ENCODE peak calls at places on chromosomes 4 and X, in eight cellular contexts. K is activated T-helper 17 cell treated with anti-CD3 and anti-CD28 coated beads, Interleukin-2, amount 50 U/mL, for 72 hours; O is pancreas; X is activated CD4-positive, alpha-beta T cell treated with anti-CD3 and anti-CD28 coated beads for 36 hours; H is HepG2; R is IMR-90; F is T-cell; B is effector memory CD8-positive, alpha-beta T cell. G is an unnamed sample.

GRCh38 chrX:132333351-132333750 is 114.1 kb upstream of the RAP2C start:
- ATAC-seq in F (no peak), K (no peak), B (no peak), H (no peak), O (no peak), X (no peak), R (no peak), G (no peak)

GRCh38 chr4:26275261-26275660 is 45.6 kb upstream of the RBPJ start:
- ATAC-seq in H (no peak), F (no peak), K (no peak), O (no peak), R (no peak), X (no peak), B (no peak), G (no peak)

GRCh38 chr4:183863155-183863825 is 41.8 kb upstream of the STOX2 start:
- ATAC-seq in B (no peak), H (no peak), F (no peak), R (no peak), X (no peak), K (no peak), O (peak; percentile 32), G (no peak)

GRCh38 chr4:41455215-41455614 is 82.7 kb upstream of the LIMCH1 start:
- ATAC-seq in X (no peak), K (no peak), F (no peak), B (no peak), H (no peak), R (no peak), O (no peak), G (no peak)

GRCh38 chrX:138294951-138295350 is 416.6 kb downstream of the FGF13 start:
- ATAC-seq in H (no peak), F (no peak), K (no peak), B (no peak), R (no peak), X (no peak), O (no peak), G (no peak)

GRCh38 chr4:158715787-158716186 is 7.4 kb downstream of the PPID start:
- ATAC-seq in B (no peak), K (no peak), R (no peak), F (no peak), O (no peak), X (no peak), H (no peak), G (no peak)

GRCh38 chr4:121192500-121192899 is 28.4 kb upstream of the TNIP3 start:
- ATAC-seq in R (peak; percentile 86), X (peak; percentile 50), F (no peak), K (peak; percentile 41), O (peak; percentile 59), B (no peak), H (no peak), G (no peak)

GRCh38 chr4:122668241-122668640 is 47.4 kb upstream of the IL21 start:
- ATAC-seq in F (no peak), H (no peak), R (peak; percentile 76), B (no peak), O (peak; percentile 19), X (no peak), K (no peak), G (no peak)

GRCh38 chr4:80136238-80136637 is 61.1 kb upstream of the PRDM8 start:
- ATAC-seq in B (no peak), H (no peak), K (no peak), R (no peak), X (no peak), O (no peak), F (no peak), G (no peak)

GRCh38 chrX:18617351-18617750 is 54.6 kb downstream of the RS1 start:
- ATAC-seq in R (peak; percentile 75), X (no peak), B (no peak), H (peak; percentile 72), F (no peak), K (no peak), O (peak; percentile 38), G (peak; percentile 88)

GRCh38 chr4:24137963-24138601 is 248.2 kb upstream of the PPARGC1A start:
- ATAC-seq in H (peak; percentile 90), O (no peak), X (no peak), F (no peak), K (no peak), R (peak; percentile 40), B (no peak), G (no peak)

GRCh38 chr4:78650106-78651021 is 98.8 kb downstream of the ANXA3 start:
- ATAC-seq in R (peak; percentile 25), B (no peak), F (no peak), X (no peak), O (no peak), K (no peak), H (no peak), G (peak; percentile 72)

GRCh38 chrX:25012793-25013592 is 2.8 kb downstream of the ARX start:
- ATAC-seq in H (peak; percentile 16), F (no peak), R (no peak), X (no peak), B (peak; percentile 52), K (no peak), O (peak; percentile 46), G (no peak)

GRCh38 chr4:108493596-108493931 is 126.8 kb upstream of the RPL34 start:
- ATAC-seq in X (no peak), K (no peak), B (no peak), O (no peak), F (no peak), R (no peak), H (no peak), G (no peak)

GRCh38 chr4:137635596-137635995 is 103.3 kb upstream of the PCDH18 start:
- ATAC-seq in X (no peak), B (no peak), K (no peak), F (no peak), R (no peak), H (no peak), O (no peak), G (no peak)

GRCh38 chr4:108272566-108272965 is 103.8 kb upstream of the LEF1 start:
- ATAC-seq in K (no peak), R (peak; percentile 5), H (no peak), O (no peak), X (no peak), B (no peak), F (no peak), G (no peak)

GRCh38 chrX:115499112-115499805 is 61.7 kb upstream of the PLS3 start:
- ATAC-seq in F (no peak), O (peak; percentile 42), H (no peak), R (peak; percentile 37), K (no peak), X (no peak), B (no peak), G (no peak)

GRCh38 chr4:7058792-7059191 is 9.1 kb downstream of the GRPEL1 start:
- ATAC-seq in R (no peak), X (no peak), K (no peak), H (no peak), B (no peak), F (no peak), O (no peak), G (no peak)

GRCh38 chrX:84737471-84737871 is 235.2 kb upstream of the HDX start:
- ATAC-seq in X (no peak), F (no peak), B (no peak), K (no peak), O (no peak), H (no peak), R (no peak), G (no peak)

GRCh38 chr4:15402146-15402545 is 25.7 kb upstream of the C1QTNF7 start:
- ATAC-seq in H (no peak), B (no peak), K (no peak), F (no peak), R (peak; percentile 76), X (no peak), O (no peak), G (no peak)

GRCh38 chr4:56215138-56215793 is 172.0 kb downstream of the AASDH start:
- ATAC-seq in X (no peak), H (peak; percentile 87), B (no peak), F (no peak), O (no peak), R (no peak), K (no peak), G (peak; percentile 98)

GRCh38 chr4:81913427-81913878 is 441.7 kb upstream of the RASGEF1B start:
- ATAC-seq in H (peak; percentile 82), O (peak; percentile 79), K (peak; percentile 52), X (peak; percentile 81), R (peak; percentile 66), B (peak; percentile 72), F (peak; percentile 40), G (no peak)

GRCh38 chr4:88442636-88443260 is 14.2 kb upstream of the HERC5 start:
- ATAC-seq in R (no peak), F (no peak), X (no peak), B (no peak), H (no peak), K (peak; percentile 12), O (no peak), G (peak; percentile 38)

GRCh38 chrX:643911-644303 is 13.3 kb downstream of the SHOX start:
- ATAC-seq in B (no peak), R (no peak), K (no peak), H (no peak), X (no peak), O (no peak), F (no peak), G (no peak)

GRCh38 chrX:68257015-68257414 is 176.3 kb downstream of the OPHN1 start:
- ATAC-seq in F (no peak), B (no peak), H (no peak), O (no peak), X (no peak), K (no peak), R (no peak), G (no peak)

GRCh38 chrX:120090208-120090607 is 12.7 kb upstream of the RHOXF2B start:
- ATAC-seq in X (no peak), R (no peak), B (no peak), O (no peak), K (no peak), H (peak; percentile 29), F (no peak), G (no peak)

GRCh38 chrX:15475021-15475420 is 18.1 kb downstream of the PIR start:
- ATAC-seq in X (no peak), O (no peak), K (no peak), F (no peak), R (no peak), B (no peak), H (no peak), G (peak; percentile 94)

GRCh38 chr4:133594246-133595207 is 445.4 kb downstream of the PCDH10 start:
- ATAC-seq in H (no peak), F (no peak), X (no peak), B (no peak), K (no peak), O (no peak), R (no peak), G (no peak)

GRCh38 chrX:50448565-50448964 is 22.1 kb downstream of the DGKK start:
- ATAC-seq in X (peak; percentile 42), O (no peak), K (peak; percentile 43), R (no peak), F (no peak), H (peak; percentile 81), B (no peak), G (peak; percentile 80)

GRCh38 chr4:142818476-142818875 is 27.6 kb downstream of the INPP4B start:
- ATAC-seq in X (no peak), O (no peak), K (no peak), B (no peak), F (no peak), H (no peak), R (no peak), G (no peak)

GRCh38 chr4:10240691-10241090 is 124.1 kb upstream of the WDR1 start:
- ATAC-seq in H (no peak), X (no peak), F (no peak), R (no peak), O (no peak), B (no peak), K (no peak), G (no peak)

GRCh38 chr4:8271821-8272220 is 2.3 kb downstream of the HTRA3 start:
- ATAC-seq in O (no peak), B (no peak), F (no peak), K (no peak), H (no peak), X (no peak), R (no peak), G (no peak)

G was measured in esophagus mucosa.